ENCODE peak calls at places on chromosomes 16 and 17, in nine cellular contexts. X, F, Y, M, B, O, W, H and V are unnamed samples.

GRCh38 chr16:46873201-46873600 is 11.0 kb upstream of the GPT2 start:
- DNase-seq in X (no peak), F (no peak), Y (no peak), M (no peak), B (no peak), O (no peak), W (no peak), H (no peak), V (no peak)

GRCh38 chr16:66116163-66116792 is 250.2 kb upstream of the CDH5 start:
- DNase-seq in X (no peak), F (peak; percentile 39), Y (no peak), M (no peak), B (no peak), O (no peak), W (no peak), H (peak; percentile 48), V (no peak)

GRCh38 chr16:49505556-49505955 is 132.0 kb downstream of the C16orf78 start:
- DNase-seq in X (no peak), F (no peak), Y (no peak), M (no peak), B (no peak), O (peak; percentile 5), W (no peak), H (no peak), V (no peak)

GRCh38 chr17:76383645-76384221 is 676 bp upstream of the SPHK1 start:
- DNase-seq in X (no peak), F (peak; percentile 60), Y (peak; percentile 63), M (peak; percentile 45), B (peak; percentile 65), O (peak; percentile 72), W (peak; percentile 38), H (peak; percentile 75), V (peak; percentile 49)

GRCh38 chr17:77602062-77602746 is 356.3 kb upstream of the TNRC6C start:
- DNase-seq in X (no peak), F (peak; percentile 59), Y (peak; percentile 25), M (no peak), B (peak; percentile 68), O (no peak), W (no peak), H (peak; percentile 96), V (no peak)

GRCh38 chr17:77873518-77874302 is 84.8 kb upstream of the TNRC6C start:
- DNase-seq in X (no peak), F (no peak), Y (no peak), M (no peak), B (no peak), O (no peak), W (no peak), H (no peak), V (no peak)

GRCh38 chr17:50631908-50632571 is 2.6 kb upstream of the ABCC3 start:
- DNase-seq in X (no peak), F (no peak), Y (no peak), M (no peak), B (no peak), O (no peak), W (no peak), H (peak; percentile 22), V (no peak)

GRCh38 chr17:42055496-42055895 is 5.1 kb upstream of the C17orf113 start:
- DNase-seq in X (no peak), F (no peak), Y (no peak), M (no peak), B (no peak), O (no peak), W (no peak), H (peak; percentile 71), V (no peak)

GRCh38 chr16:56073508-56073907 is 117.8 kb upstream of the GNAO1 start:
- DNase-seq in X (no peak), F (no peak), Y (no peak), M (no peak), B (no peak), O (no peak), W (no peak), H (no peak), V (no peak)

GRCh38 chr16:67544844-67545664 is 16.4 kb downstream of the RIPOR1 start:
- DNase-seq in X (no peak), F (no peak), Y (no peak), M (no peak), B (no peak), O (no peak), W (no peak), H (no peak), V (no peak)

GRCh38 chr17:19651461-19652238 is 3.1 kb downstream of the ALDH3A2 start:
- DNase-seq in X (no peak), F (peak; percentile 16), Y (no peak), M (no peak), B (no peak), O (no peak), W (no peak), H (no peak), V (no peak)

GRCh38 chr17:64202683-64203430 is 60.2 kb downstream of the TEX2 start:
- DNase-seq in X (no peak), F (peak; percentile 47), Y (no peak), M (no peak), B (no peak), O (no peak), W (no peak), H (peak; percentile 77), V (no peak)
- TF ChIP-seq CTCF in X (no peak), F (no peak), Y (no peak), M (no peak), B (no peak), O (no peak), W (no peak), H (no peak), V (no peak)

DNA sequence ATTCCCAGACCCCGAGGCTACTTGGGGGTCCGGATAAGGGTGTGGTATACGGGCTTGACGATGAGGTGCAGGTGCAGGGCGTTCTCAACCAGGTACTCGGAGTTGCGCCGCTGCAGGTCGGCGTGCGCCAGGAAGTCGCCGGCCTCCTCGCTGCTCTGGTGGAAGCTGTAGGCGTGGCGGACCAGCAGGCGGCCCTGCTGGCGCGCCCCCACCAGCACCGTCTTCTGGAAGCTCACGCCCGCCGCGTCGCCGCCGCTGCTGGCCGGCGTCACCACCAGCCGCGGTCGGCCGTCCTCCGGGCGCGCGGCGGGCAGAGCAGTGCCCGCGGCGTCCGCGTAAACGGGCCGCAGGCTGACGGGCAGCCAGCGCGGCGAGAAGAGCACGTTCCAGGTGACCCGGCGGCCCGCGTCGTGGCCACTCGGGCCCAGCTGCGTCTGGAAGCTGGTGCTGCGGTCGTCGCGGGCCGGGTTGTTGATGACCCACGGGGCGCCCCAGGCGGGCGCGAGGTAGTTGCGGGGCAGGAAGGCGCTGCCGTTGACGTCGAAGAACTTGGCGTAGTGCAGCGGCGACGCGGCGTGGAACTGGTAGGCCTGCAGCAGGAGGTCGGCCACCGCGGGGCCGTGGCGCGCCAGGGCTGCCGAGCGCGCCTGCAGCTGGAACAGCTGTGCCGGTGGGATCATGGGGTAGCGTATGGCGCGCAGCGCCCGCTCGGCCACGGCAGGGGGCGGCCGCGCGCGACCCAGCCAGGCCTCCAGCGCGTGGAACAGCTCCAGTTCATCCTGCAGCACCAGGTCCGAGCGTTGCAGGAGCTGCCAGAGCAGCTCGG is 4.8 kb downstream of the BTBD17 start:
- DNase-seq in X (no peak), F (no peak), Y (no peak), M (no peak), B (no peak), O (peak; percentile 30), W (no peak), H (no peak), V (no peak)
- TF ChIP-seq CTCF in X (no peak), F (no peak), Y (no peak), M (peak; percentile 11), B (no peak), O (peak; percentile 8), W (no peak), H (no peak), V (no peak)

GRCh38 chr17:68865584-68865983 is 89.6 kb downstream of the ABCA8 start:
- DNase-seq in X (no peak), F (no peak), Y (no peak), M (no peak), B (no peak), O (no peak), W (no peak), H (no peak), V (no peak)

GRCh38 chr17:68867759-68868516 is 87.3 kb downstream of the ABCA8 start:
- DNase-seq in X (no peak), F (no peak), Y (no peak), M (no peak), B (no peak), O (no peak), W (no peak), H (no peak), V (no peak)

GRCh38 chr17:68861602-68862001 is 93.6 kb downstream of the ABCA8 start:
- DNase-seq in X (no peak), F (peak; percentile 24), Y (no peak), M (no peak), B (no peak), O (no peak), W (no peak), H (no peak), V (no peak)

GRCh38 chr17:68860941-68861340 is 94.3 kb downstream of the ABCA8 start:
- DNase-seq in X (no peak), F (no peak), Y (no peak), M (no peak), B (no peak), O (no peak), W (no peak), H (no peak), V (no peak)

GRCh38 chr17:68863091-68863652 is 92.0 kb downstream of the ABCA8 start:
- DNase-seq in X (no peak), F (no peak), Y (no peak), M (no peak), B (no peak), O (no peak), W (no peak), H (no peak), V (no peak)
- TF ChIP-seq CTCF in X (no peak), F (no peak), Y (no peak), M (peak; percentile 43), B (no peak), O (peak; percentile 34), W (no peak), H (no peak), V (no peak)

DNA sequence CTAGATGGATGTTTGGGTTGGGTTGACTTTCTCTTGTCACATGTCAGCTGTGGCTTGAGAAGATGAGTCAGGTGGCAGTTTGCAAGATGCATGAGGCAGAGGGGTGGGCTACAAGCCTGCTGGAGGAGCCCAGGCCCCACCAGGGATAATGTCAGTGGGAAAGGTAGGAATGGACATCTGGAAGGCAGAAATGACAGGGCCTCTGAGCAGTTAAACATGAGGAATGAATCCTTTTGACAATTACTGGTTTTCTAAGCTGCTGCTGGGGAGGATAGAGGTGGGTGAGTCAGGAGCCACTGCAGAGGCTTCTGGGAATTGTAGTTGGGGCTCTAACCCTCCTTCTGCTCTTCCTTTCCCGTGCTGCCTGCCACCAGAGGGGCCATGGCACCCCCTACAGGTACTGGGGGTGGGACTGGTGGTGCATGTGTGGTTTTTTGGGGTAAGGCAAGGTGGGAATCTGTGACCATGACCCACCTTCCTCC is 15.7 kb downstream of the SLC52A1 start:
- DNase-seq in X (no peak), F (no peak), Y (peak; percentile 63), M (no peak), B (no peak), O (no peak), W (no peak), H (peak; percentile 41), V (peak; percentile 31)
- TF ChIP-seq CTCF in X (peak; percentile 14), F (no peak), Y (no peak), M (no peak), B (no peak), O (no peak), W (peak; percentile 10), H (no peak), V (no peak)